ENCODE peak calls at places on chromosomes 4 and X, in four cellular contexts. V, U, O and C are unnamed samples.

GRCh38 chr4:77697860-77698599 is 92.4 kb downstream of the CXCL13 start:
- DNase-seq in V (peak; percentile 84), O (peak; percentile 88), U (peak; percentile 78), C (peak; percentile 83)

GRCh38 chr4:7649741-7650531 is 215.2 kb upstream of the PSAPL1 start:
- DNase-seq in U (no peak), O (peak; percentile 65), V (peak; percentile 58), C (peak; percentile 43)

GRCh38 chrX:6228720-6229119 is at the start of gene NLGN4X:
- DNase-seq in V (no peak), O (no peak), U (no peak), C (no peak)

GRCh38 chrX:102899940-102900916 is 36.8 kb upstream of the RAB40AL start:
- DNase-seq in U (peak; percentile 63), V (peak; percentile 72), O (peak; percentile 74), C (peak; percentile 76)

GRCh38 chr4:189022441-189023035 is 883.3 kb downstream of the TRIML1 start:
- DNase-seq in V (peak; percentile 12), O (no peak), U (peak; percentile 35), C (peak; percentile 51)

GRCh38 chr4:140326395-140326993 is 47.0 kb upstream of the SCOC start:
- DNase-seq in V (peak; percentile 73), O (peak; percentile 72), U (peak; percentile 65), C (peak; percentile 68)

GRCh38 chr4:34178476-34178875 is 2065.8 kb downstream of the ARAP2 start:
- DNase-seq in V (no peak), O (no peak), U (no peak), C (no peak)

GRCh38 chr4:168021666-168022065 is 70.7 kb upstream of the ANXA10 start:
- DNase-seq in V (peak; percentile 33), O (peak; percentile 52), U (peak; percentile 81), C (peak; percentile 36)

GRCh38 chrX:22365460-22365859 is 92.7 kb downstream of the CBLL2 start:
- DNase-seq in O (peak; percentile 15), U (peak; percentile 96), V (peak; percentile 70), C (peak; percentile 41)

GRCh38 chr4:187504974-187505797 is 490.4 kb upstream of the ZFP42 start:
- DNase-seq in O (no peak), V (no peak), U (peak; percentile 10), C (no peak)

GRCh38 chr4:68927165-68927564 is 24.4 kb downstream of the UGT2A3 start:
- DNase-seq in V (no peak), U (peak; percentile 35), O (no peak), C (no peak)

GRCh38 chrX:118901991-118902390 is 72.4 kb upstream of the LONRF3 start:
- DNase-seq in O (no peak), V (no peak), U (no peak), C (no peak)

GRCh38 chrX:150902434-150903109 is 4.1 kb upstream of the CD99L2 start:
- DNase-seq in U (no peak), O (no peak), V (no peak), C (no peak)

GRCh38 chrX:149937881-149938426 is 337 bp downstream of the EOLA2 start:
- DNase-seq in V (peak; percentile 1), U (no peak), O (no peak), C (peak; percentile 13)

GRCh38 chr4:48194986-48195773 is 61.1 kb upstream of the TXK start:
- DNase-seq in O (no peak), U (peak; percentile 34), V (no peak), C (no peak)
- H3K4me3 ChIP-seq in O (no peak overlapping the region), U (no peak overlapping the region), V (no peak overlapping the region), C (no peak overlapping the region)

GRCh38 chr4:183141997-183142396 is 42.9 kb downstream of the WWC2 start:
- DNase-seq in V (no peak), O (no peak), U (no peak), C (no peak)
- TF ChIP-seq CTCF in V (no peak), O (peak; percentile 2), U (no peak), C (no peak)

GRCh38 chr4:1837069-1837468 is 18.9 kb downstream of the LETM1 start:
- DNase-seq in O (no peak), V (no peak), U (no peak), C (no peak)
- H3K4me3 ChIP-seq in O (no peak overlapping the region), V (no peak overlapping the region), U (no peak overlapping the region), C (no peak overlapping the region)

DNA sequence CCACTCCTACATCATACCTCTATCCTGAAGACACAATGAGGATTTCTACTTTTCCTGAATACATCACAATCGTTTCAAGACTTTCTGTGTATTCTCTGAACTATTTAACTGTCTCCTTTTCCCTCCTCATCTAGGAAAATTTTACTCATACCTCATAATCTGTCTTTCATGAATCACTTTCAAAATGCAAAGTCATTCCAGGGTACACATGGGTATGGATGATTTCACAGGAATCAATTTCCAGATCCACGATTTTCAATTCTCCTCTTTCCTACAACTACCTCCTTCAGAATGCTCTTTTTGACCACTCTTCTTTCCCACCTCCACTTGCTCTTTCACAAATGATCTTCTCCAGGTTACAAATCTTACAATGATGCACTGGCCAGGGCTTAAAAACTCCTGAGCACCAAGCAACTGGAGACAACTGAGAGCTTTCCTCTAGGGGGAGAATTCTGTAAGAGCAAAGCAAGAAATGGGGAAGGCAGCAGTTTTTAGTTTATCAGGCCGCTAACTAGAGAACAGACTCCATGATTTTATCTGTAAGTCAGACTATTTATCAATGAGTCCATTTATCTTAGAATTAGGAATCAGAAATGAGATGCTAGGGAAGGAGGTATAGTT is 116.4 kb downstream of the PPP3CA start:
- DNase-seq in V (peak; percentile 21), O (no peak), U (no peak), C (peak; percentile 64)
- TF ChIP-seq CTCF in V (no peak), O (peak; percentile 8), U (no peak), C (peak; percentile 18)

GRCh38 chr4:44448548-44449443 is at the start of gene KCTD8:
- DNase-seq in U (peak; percentile 84), V (peak; percentile 92), O (peak; percentile 83), C (peak; percentile 74)

GRCh38 chr4:44446191-44446590 is 2.4 kb downstream of the KCTD8 start:
- DNase-seq in O (no peak), V (no peak), U (peak; percentile 11), C (no peak)

GRCh38 chr4:44446801-44447562 is 1.6 kb downstream of the KCTD8 start:
- DNase-seq in O (peak; percentile 0), V (no peak), U (no peak), C (no peak)

DNA sequence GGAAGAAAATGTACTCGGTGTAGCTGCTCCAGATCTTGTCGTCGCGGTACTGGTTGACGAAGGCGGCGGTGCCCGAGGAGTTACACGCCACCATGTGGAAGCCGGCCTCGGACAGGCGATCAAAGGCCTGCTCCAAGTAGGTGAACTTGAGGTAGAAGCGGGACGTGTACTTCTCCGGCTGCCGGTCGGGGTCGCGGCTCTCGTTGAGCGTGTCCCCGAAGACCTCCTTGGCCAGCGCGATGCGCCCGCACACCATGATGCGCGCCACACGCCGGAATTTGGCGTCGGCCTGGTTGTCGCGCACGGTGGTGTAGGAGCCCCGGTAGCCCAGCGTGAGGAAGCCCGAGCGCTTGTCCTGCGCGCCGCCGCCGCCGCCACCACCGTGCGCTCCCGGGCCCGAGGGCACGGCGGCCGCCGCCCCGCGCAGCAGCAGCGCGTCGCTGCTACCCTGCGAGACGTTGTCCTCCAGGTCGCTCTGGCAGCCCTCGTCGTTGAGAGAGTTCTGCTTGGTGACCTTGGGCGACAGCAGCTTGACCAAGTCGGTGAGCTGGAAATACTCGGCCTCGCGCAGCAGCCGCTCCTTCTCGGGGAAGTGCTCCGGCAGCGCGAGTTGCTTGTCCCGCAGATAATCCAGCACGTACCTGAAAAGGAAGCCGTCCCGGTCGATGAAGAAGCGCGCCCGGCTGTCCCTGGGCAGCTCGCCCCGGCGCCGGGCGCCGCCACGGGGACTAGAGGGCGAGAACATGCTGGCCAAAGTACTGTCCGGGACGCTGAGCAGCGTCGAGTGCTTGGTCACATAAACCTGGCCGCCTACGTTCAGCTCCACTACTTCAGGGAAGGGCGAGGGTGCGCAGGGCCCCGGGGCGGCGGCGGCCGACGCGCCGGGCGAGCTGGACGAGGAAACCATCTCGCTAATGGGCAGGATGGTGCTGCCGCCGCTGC is 775 bp downstream of the KCTD8 start:
- DNase-seq in V (peak; percentile 41), O (peak; percentile 10), U (peak; percentile 36), C (peak; percentile 30)
- H3K4me3 ChIP-seq in V (peak overlapping the region; percentile 61), O (peak overlapping the region; percentile 35), U (peak overlapping the region; percentile 53), C (peak overlapping the region; percentile 55)

DNA sequence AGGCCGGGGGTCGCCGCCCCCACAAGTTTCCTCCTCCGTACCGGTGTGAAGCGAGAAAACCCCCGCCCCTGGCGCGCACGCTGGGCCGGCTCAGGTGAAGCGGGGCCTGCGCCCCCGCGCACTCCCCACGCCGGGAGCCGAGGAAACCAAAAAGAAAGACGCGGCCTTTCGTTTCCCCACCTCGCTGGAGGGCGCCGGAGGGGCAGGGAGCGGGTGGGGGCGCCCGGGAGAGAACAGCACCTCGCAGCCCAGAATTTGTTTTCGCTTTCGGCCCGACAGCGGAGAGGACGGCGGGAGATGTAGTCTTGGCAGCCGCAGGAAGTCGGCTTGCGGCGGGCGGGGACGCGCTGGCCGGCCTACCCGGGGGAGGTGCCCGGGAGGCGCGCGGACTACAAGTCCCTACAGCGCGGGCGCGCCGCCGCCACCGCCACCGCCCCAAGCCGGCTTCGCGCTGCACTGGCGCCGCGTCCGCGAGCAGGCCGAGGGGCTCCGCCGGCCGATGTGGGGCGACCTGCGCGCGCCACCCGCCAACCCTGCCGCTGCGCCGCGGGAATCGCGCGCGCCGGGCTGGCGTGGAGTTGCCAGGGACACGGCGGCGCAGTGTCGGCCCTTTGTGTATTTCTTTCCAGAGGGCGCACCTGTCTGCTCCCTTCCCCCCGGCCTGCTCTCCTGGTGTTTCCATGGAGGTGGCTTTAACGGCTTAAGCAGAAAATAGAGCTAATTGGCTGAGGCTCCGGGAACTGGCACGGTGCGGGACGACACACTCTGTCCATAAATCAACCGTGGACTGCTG is at the start of gene OTUD4:
- DNase-seq in V (peak; percentile 96), O (peak; percentile 98), U (peak; percentile 98), C (peak; percentile 98)
- TF ChIP-seq CTCF in V (no peak), O (peak; percentile 20), U (no peak), C (peak; percentile 13)

GRCh38 chr4:11426716-11427115 is 2.0 kb downstream of the HS3ST1 start:
- DNase-seq in O (peak; percentile 58), V (peak; percentile 47), U (peak; percentile 51), C (peak; percentile 43)
- H3K4me3 ChIP-seq in O (no peak overlapping the region), V (peak overlapping the region; percentile 71), U (peak overlapping the region; percentile 79), C (no peak overlapping the region)